ENCODE peak calls at places on chromosome 1, in eight cellular contexts. Y is GM18507, G is DMS53, F is Right ventricle myocardium superior, M is ureter, V is KG1, J is NCI-H748 treated with DMSO at 0.1 percent for 48 hours, A is H9. Q is an unnamed sample.

GRCh38 chr1:98325646-98326441 is 335.7 kb upstream of the SNX7 start:
- DNase-seq in Y (no peak), M (peak), A (no peak), G (peak), J (no peak), V (no peak), F (peak), Q (no peak)

GRCh38 chr1:62247391-62248168 is 52.9 kb downstream of the L1TD1 start:
- DNase-seq in G (peak), F (no peak), M (no peak), J (peak), Y (no peak), V (no peak), A (peak), Q (peak)

GRCh38 chr1:23825762-23826522 is 713 bp upstream of the HMGCL start:
- DNase-seq in V (no peak), G (peak), A (no peak), M (no peak), J (no peak), F (no peak), Y (peak), Q (no peak)

GRCh38 chr1:60504206-60504868 is 430.8 kb upstream of the C1orf87 start:
- DNase-seq in A (no peak), F (no peak), J (no peak), Y (no peak), V (no peak), G (peak), M (no peak), Q (no peak)

GRCh38 chr1:224874775-224875174 is 54.7 kb upstream of the DNAH14 start:
- DNase-seq in F (no peak), G (no peak), V (no peak), Y (no peak), A (no peak), J (no peak), M (no peak), Q (no peak)

GRCh38 chr1:67700692-67701410 is 15.8 kb downstream of the GADD45A start:
- DNase-seq in G (peak), V (no peak), A (peak), F (no peak), J (peak), M (no peak), Y (no peak), Q (peak)

GRCh38 chr1:39160703-39161102 is 43.8 kb upstream of the MACF1 start:
- DNase-seq in V (no peak), F (no peak), Y (no peak), A (no peak), M (no peak), J (no peak), G (no peak), Q (no peak)

GRCh38 chr1:41529621-41530395 is 45.3 kb upstream of the EDN2 start:
- DNase-seq in Y (no peak), A (no peak), M (no peak), F (peak), V (no peak), G (no peak), J (no peak), Q (no peak)

GRCh38 chr1:163178628-163179027 is 24.1 kb downstream of the RGS5 start:
- DNase-seq in A (no peak), F (no peak), G (no peak), J (no peak), M (no peak), V (no peak), Y (no peak), Q (no peak)

GRCh38 chr1:201561604-201562003 is 22.7 kb downstream of the NAV1 start:
- DNase-seq in J (no peak), V (no peak), Y (no peak), M (no peak), G (no peak), A (no peak), F (no peak), Q (no peak)

GRCh38 chr1:22096036-22096435 is 43.5 kb downstream of the CDC42 start:
- DNase-seq in A (no peak), G (no peak), Y (no peak), F (no peak), J (no peak), V (no peak), M (no peak), Q (no peak)

GRCh38 chr1:41936107-41936506 is 17.4 kb upstream of the HIVEP3 start:
- DNase-seq in G (peak), F (no peak), M (no peak), V (no peak), Y (no peak), A (no peak), J (peak), Q (no peak)

GRCh38 chr1:63112155-63112914 is 210.0 kb upstream of the FOXD3 start:
- DNase-seq in J (no peak), A (no peak), M (no peak), F (no peak), Y (no peak), V (no peak), G (no peak), Q (peak)

GRCh38 chr1:16017076-16017460 is 775 bp downstream of the HSPB7 start:
- DNase-seq in V (no peak), F (peak), A (no peak), J (no peak), G (no peak), M (no peak), Y (no peak), Q (no peak)

GRCh38 chr1:17369466-17369865 is 2.5 kb upstream of the PADI6 start:
- DNase-seq in A (peak), F (no peak), M (no peak), G (no peak), V (no peak), J (no peak), Y (no peak), Q (no peak)

GRCh38 chr1:43868741-43869067 is 64.9 kb upstream of the ARTN start:
- DNase-seq in Y (no peak), A (no peak), G (no peak), F (no peak), V (no peak), J (no peak), M (no peak), Q (no peak)

GRCh38 chr1:37475380-37476086 is 1.2 kb downstream of the ZC3H12A start:
- DNase-seq in J (no peak), F (no peak), M (no peak), G (peak), V (no peak), Y (no peak), A (no peak), Q (no peak)

GRCh38 chr1:236016083-236016482 is 48.8 kb downstream of the NID1 start:
- DNase-seq in M (peak), Y (no peak), F (peak), G (no peak), J (no peak), V (no peak), A (no peak), Q (no peak)

Q was measured in iPS-NIHi11.